ENCODE peak calls at places on chromosome 3, in six cellular contexts. S, Y, R, F, B and J are unnamed samples.

GRCh38 chr3:37987315-37987697 is 3.3 kb upstream of the VILL start:
- DNase-seq in S (no peak), Y (no peak), R (no peak), F (no peak), B (no peak), J (no peak)

GRCh38 chr3:46239301-46239938 is 2.8 kb upstream of the CCR3 start:
- DNase-seq in S (no peak), Y (no peak), R (no peak), F (no peak), B (no peak), J (no peak)

GRCh38 chr3:195248281-195248680 is 22.7 kb downstream of the XXYLT1 start:
- DNase-seq in S (no peak), Y (no peak), R (no peak), F (no peak), B (no peak), J (no peak)

GRCh38 chr3:23865595-23866396 is 51.0 kb downstream of the NKIRAS1 start:
- DNase-seq in S (no peak), Y (peak; percentile 65), R (no peak), F (no peak), B (peak; percentile 45), J (peak; percentile 78)

GRCh38 chr3:193845144-193845543 is 252.1 kb downstream of the OPA1 start:
- DNase-seq in S (no peak), Y (no peak), R (no peak), F (no peak), B (no peak), J (no peak)

GRCh38 chr3:26847675-26848074 is 225.1 kb downstream of the LRRC3B start:
- DNase-seq in S (no peak), Y (no peak), R (no peak), F (no peak), B (no peak), J (no peak)

GRCh38 chr3:130850044-130850797 is 43.7 kb upstream of the ATP2C1 start:
- DNase-seq in S (no peak), Y (no peak), R (peak; percentile 69), F (no peak), B (peak; percentile 95), J (no peak)

GRCh38 chr3:171135536-171135935 is 109.0 kb upstream of the SLC2A2 start:
- DNase-seq in S (no peak), Y (no peak), R (no peak), F (no peak), B (no peak), J (no peak)

GRCh38 chr3:43298292-43298691 is 12.0 kb downstream of the SNRK start:
- DNase-seq in S (no peak), Y (no peak), R (no peak), F (no peak), B (no peak), J (no peak)

GRCh38 chr3:44584646-44585501 is at the start of gene ZNF660:
- DNase-seq in S (no peak), Y (peak; percentile 57), R (peak; percentile 13), F (peak; percentile 84), B (no peak), J (peak; percentile 88)

GRCh38 chr3:72661115-72661457 is 187.2 kb downstream of the SHQ1 start:
- DNase-seq in S (peak; percentile 67), Y (no peak), R (no peak), F (no peak), B (no peak), J (no peak)

GRCh38 chr3:53680026-53680425 is 166.2 kb downstream of the CHDH start:
- DNase-seq in S (no peak), Y (no peak), R (no peak), F (no peak), B (no peak), J (no peak)

GRCh38 chr3:132641837-132642538 is 17.6 kb downstream of the ACAD11 start:
- DNase-seq in S (peak; percentile 22), Y (peak; percentile 45), R (peak; percentile 41), F (no peak), B (no peak), J (no peak)

GRCh38 chr3:186414735-186415419 is 52.8 kb upstream of the DGKG start:
- DNase-seq in S (no peak), Y (no peak), R (no peak), F (peak; percentile 41), B (no peak), J (no peak)
- TF ChIP-seq YY1 in S (no peak), Y (no peak), R (no peak), F (no peak), B (no peak), J (no peak)

GRCh38 chr3:86562095-86562494 is 428.9 kb downstream of the VGLL3 start:
- DNase-seq in S (no peak), Y (no peak), R (no peak), F (no peak), B (no peak), J (no peak)

DNA sequence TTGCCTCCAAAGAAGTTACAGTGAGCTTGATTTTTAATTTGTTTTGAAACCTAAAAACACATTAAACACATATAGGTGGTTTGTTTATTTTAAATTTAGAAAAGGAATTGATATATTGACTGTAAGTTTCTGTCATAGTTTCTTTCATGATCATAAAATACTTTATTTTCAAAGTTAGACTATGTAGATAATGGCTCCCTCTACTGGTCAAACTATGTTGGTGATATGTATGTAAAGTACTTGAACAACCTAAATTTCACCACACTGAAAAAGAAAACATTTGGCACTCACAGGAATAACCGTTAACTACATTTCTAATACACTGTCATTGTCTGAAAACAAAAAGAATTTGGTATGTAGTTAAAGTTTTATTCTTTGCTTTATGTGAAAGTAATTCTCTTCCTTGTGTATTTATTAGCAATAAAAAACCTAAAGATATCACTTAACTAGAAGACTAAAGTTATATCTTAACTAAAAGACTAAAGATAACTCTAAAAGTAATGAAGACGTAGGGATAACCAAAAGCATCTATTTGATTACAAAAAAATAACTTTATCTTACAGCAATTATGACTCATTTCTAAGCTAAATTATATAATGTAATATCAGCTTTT is 427.5 kb downstream of the VGLL3 start:
- DNase-seq in S (peak; percentile 3), Y (peak; percentile 34), R (peak; percentile 3), F (no peak), B (no peak), J (peak; percentile 43)
- TF ChIP-seq ZNF274 in S (no peak), Y (no peak), R (no peak), F (no peak), B (no peak), J (no peak)

GRCh38 chr3:144622845-144623244 is 651.2 kb downstream of the DIPK2A start:
- DNase-seq in S (no peak), Y (no peak), R (no peak), F (no peak), B (no peak), J (no peak)
- TF ChIP-seq YY1 in S (no peak), Y (no peak), R (no peak), F (no peak), B (no peak), J (no peak)

GRCh38 chr3:87041191-87041590 is 50.2 kb upstream of the VGLL3 start:
- DNase-seq in S (no peak), Y (no peak), R (no peak), F (no peak), B (no peak), J (no peak)

GRCh38 chr3:87033205-87033604 is 42.3 kb upstream of the VGLL3 start:
- DNase-seq in S (no peak), Y (no peak), R (no peak), F (no peak), B (no peak), J (no peak)

GRCh38 chr3:87036671-87037070 is 45.7 kb upstream of the VGLL3 start:
- DNase-seq in S (no peak), Y (no peak), R (no peak), F (no peak), B (no peak), J (no peak)

GRCh38 chr3:87037652-87038051 is 46.7 kb upstream of the VGLL3 start:
- DNase-seq in S (no peak), Y (no peak), R (no peak), F (no peak), B (no peak), J (no peak)

DNA sequence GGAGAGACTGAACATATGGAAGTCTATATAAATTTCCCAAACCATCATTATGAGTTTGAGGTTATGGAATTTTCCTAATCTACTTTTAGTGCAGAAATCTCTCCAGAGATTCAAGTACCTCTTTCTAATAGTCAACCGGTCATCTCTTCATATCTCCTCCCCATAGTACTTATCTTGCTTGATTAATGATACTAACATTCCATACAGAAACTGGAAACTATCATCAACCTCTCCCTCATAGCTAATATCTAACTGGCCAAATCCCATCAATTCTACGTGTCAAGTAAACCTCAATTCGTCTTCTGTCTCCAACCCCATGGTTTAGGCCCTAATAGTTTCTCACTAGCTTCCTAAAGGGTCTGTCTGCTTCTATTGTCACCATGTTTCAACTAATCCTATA is 44.4 kb upstream of the VGLL3 start:
- DNase-seq in S (no peak), Y (no peak), R (no peak), F (no peak), B (no peak), J (no peak)
- TF ChIP-seq ZNF274 in S (no peak), Y (no peak), R (no peak), F (no peak), B (no peak), J (no peak)

GRCh38 chr3:148957586-148957985 is 33.8 kb upstream of the GYG1 start:
- DNase-seq in S (peak; percentile 8), Y (peak; percentile 37), R (peak; percentile 30), F (peak; percentile 59), B (no peak), J (peak; percentile 57)
- TF ChIP-seq YY1 in S (no peak), Y (no peak), R (no peak), F (no peak), B (no peak), J (no peak)

DNA sequence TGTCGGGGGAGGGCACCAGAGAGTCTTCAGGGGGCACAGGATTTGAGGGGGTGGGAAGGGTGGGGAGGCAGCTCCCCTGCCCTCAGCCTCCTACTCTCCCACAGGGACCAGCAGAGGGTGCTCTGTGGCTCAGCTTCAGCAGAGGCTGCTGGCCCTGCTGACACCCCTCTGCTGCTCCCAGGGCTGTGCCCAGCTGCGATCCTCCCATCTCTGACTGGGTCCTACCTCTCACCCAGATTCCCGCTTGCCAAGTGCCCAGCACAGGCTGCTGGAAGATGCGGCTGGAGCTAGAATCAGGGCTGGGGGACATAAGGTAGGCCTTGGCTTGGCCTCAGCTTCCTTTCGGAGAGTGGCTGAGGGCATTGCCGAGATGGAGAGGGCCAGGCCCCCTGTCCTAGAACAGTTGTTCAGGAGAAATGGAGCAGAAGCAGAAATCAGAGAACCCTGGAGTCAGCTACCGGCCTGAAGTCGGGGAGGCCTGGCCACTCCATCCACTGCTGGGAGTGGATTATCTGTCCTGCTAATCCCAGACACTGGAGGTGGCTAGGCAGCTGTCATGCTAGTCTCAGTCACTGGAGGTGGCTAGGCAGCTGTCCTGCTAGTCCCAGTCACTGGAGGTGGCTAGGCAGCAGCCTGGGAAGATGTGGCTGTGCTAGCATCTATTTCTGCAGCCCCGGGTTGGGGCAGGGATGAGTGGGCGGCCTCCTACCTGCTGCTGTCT is 3.9 kb downstream of the GRM2 start:
- DNase-seq in S (no peak), Y (no peak), R (no peak), F (no peak), B (no peak), J (no peak)
- TF ChIP-seq ZNF274 in S (no peak), Y (no peak), R (no peak), F (no peak), B (no peak), J (no peak)

GRCh38 chr3:162641869-162642350 is 1145.3 kb downstream of the OTOL1 start:
- DNase-seq in S (no peak), Y (no peak), R (no peak), F (no peak), B (no peak), J (no peak)
- TF ChIP-seq YY1 in S (no peak), Y (no peak), R (no peak), F (no peak), B (no peak), J (no peak)